ENCODE peak calls at places on chromosomes 5 and 9, in four cellular contexts. A is GM12891, P is fibroblast of lung, R is EL. M is an unnamed sample.

GRCh38 chr9:99259231-99259918 is 37.3 kb downstream of the SEC61B start:
- DNase-seq in A (no peak), P (peak), R (peak), M (peak)

GRCh38 chr5:123879071-123879470 is 367.1 kb downstream of the CSNK1G3 start:
- DNase-seq in A (no peak), P (no peak), R (no peak), M (no peak)

GRCh38 chr5:1568201-1568979 is 44.6 kb upstream of the LPCAT1 start:
- DNase-seq in A (no peak), P (peak), R (peak), M (no peak)

GRCh38 chr9:114098660-114099522 is at the start of gene KIF12:
- DNase-seq in A (no peak), P (no peak), R (no peak), M (no peak)

GRCh38 chr5:161847447-161847846 is 473 bp upstream of the GABRA1 start:
- DNase-seq in A (no peak), P (no peak), R (no peak), M (no peak)

GRCh38 chr5:67149933-67150523 is 46.6 kb downstream of the CD180 start:
- DNase-seq in A (no peak), P (peak), R (peak), M (no peak)

GRCh38 chr5:174325441-174325840 is 279.9 kb downstream of the NSG2 start:
- DNase-seq in A (no peak), P (no peak), R (no peak), M (no peak)

GRCh38 chr5:10591946-10592345 is 28.1 kb downstream of the ANKRD33B start:
- DNase-seq in A (no peak), P (no peak), R (no peak), M (no peak)

GRCh38 chr9:92499701-92500100 is 17.4 kb upstream of the ASPN start:
- DNase-seq in A (no peak), P (no peak), R (no peak), M (no peak)

GRCh38 chr5:120765189-120765588 is 301.1 kb downstream of the PRR16 start:
- DNase-seq in A (no peak), P (peak), R (no peak), M (no peak)

GRCh38 chr5:169393907-169394306 is 93.0 kb upstream of the SLIT3 start:
- DNase-seq in A (no peak), P (no peak), R (no peak), M (no peak)

GRCh38 chr5:10914741-10915480 is 153.9 kb upstream of the DAP start:
- DNase-seq in A (no peak), P (no peak), R (peak), M (no peak)

GRCh38 chr5:133912951-133913350 is 55.5 kb downstream of the C5orf15 start:
- DNase-seq in A (no peak), P (no peak), R (no peak), M (no peak)

GRCh38 chr5:5182508-5183191 is 42.5 kb downstream of the ADAMTS16 start:
- DNase-seq in A (no peak), P (no peak), R (no peak), M (no peak)

GRCh38 chr9:37954581-37954981 is 50.7 kb upstream of the SLC25A51 start:
- DNase-seq in A (peak), P (no peak), R (no peak), M (no peak)

GRCh38 chr5:873328-873727 is 19.3 kb downstream of the BRD9 start:
- DNase-seq in A (peak), P (no peak), R (no peak), M (no peak)

GRCh38 chr5:142811840-142812557 is 41.8 kb downstream of the ARHGAP26 start:
- DNase-seq in A (no peak), P (no peak), R (no peak), M (no peak)

GRCh38 chr9:93668261-93668871 is 92.0 kb downstream of the PHF2 start:
- DNase-seq in A (no peak), P (no peak), R (no peak), M (peak)

GRCh38 chr9:75200892-75201470 is 112.7 kb downstream of the OSTF1 start:
- DNase-seq in A (no peak), P (peak), R (peak), M (no peak)